ENCODE peak calls at places on chromosome 15, in ten cellular contexts. J, M, E, G, F, N, W, O, Y and Z are unnamed samples.

GRCh38 chr15:75661041-75661778 is 13.5 kb downstream of the SNX33 start:
- DNase-seq in J (peak; percentile 87), M (peak; percentile 84), E (no peak), G (peak; percentile 83), F (peak; percentile 96), N (peak; percentile 59), W (peak; percentile 92), O (no peak), Y (no peak), Z (peak; percentile 97)

GRCh38 chr15:90336705-90337141 is 15.4 kb upstream of the ZNF774 start:
- DNase-seq in J (no peak), M (no peak), E (no peak), G (no peak), F (no peak), N (no peak), W (peak; percentile 73), O (no peak), Y (no peak), Z (peak; percentile 47)

GRCh38 chr15:74619916-74620635 is 4.4 kb downstream of the CLK3 start:
- DNase-seq in J (no peak), M (no peak), E (no peak), G (no peak), F (no peak), N (no peak), W (no peak), O (no peak), Y (no peak), Z (no peak)

GRCh38 chr15:99925661-99926461 is 192.6 kb upstream of the LYSMD4 start:
- DNase-seq in J (peak; percentile 77), M (peak; percentile 65), E (peak; percentile 37), G (peak; percentile 83), F (peak; percentile 88), N (peak; percentile 65), W (peak; percentile 51), O (peak; percentile 58), Y (peak; percentile 35), Z (peak; percentile 85)

GRCh38 chr15:70426065-70426821 is 328.5 kb upstream of the TLE3 start:
- DNase-seq in J (no peak), M (peak; percentile 25), E (no peak), G (no peak), F (no peak), N (no peak), W (no peak), O (no peak), Y (no peak), Z (no peak)

GRCh38 chr15:77610731-77611130 is 22.0 kb downstream of the LINGO1 start:
- DNase-seq in J (no peak), M (no peak), E (no peak), G (no peak), F (no peak), N (no peak), W (no peak), O (no peak), Y (no peak), Z (no peak)

GRCh38 chr15:68517285-68517711 is 61.5 kb upstream of the CORO2B start:
- DNase-seq in J (no peak), M (no peak), E (no peak), G (no peak), F (no peak), N (peak; percentile 46), W (no peak), O (no peak), Y (no peak), Z (no peak)

GRCh38 chr15:80317389-80318169 is 65.6 kb upstream of the CTXND1 start:
- DNase-seq in J (no peak), M (no peak), E (no peak), G (no peak), F (peak; percentile 87), N (no peak), W (no peak), O (no peak), Y (no peak), Z (peak; percentile 69)

GRCh38 chr15:34365073-34365825 is 1.7 kb downstream of the LPCAT4 start:
- DNase-seq in J (no peak), M (no peak), E (no peak), G (no peak), F (no peak), N (peak; percentile 34), W (no peak), O (no peak), Y (no peak), Z (no peak)

GRCh38 chr15:34364041-34364440 is 3.0 kb downstream of the LPCAT4 start:
- DNase-seq in J (no peak), M (no peak), E (no peak), G (no peak), F (no peak), N (no peak), W (no peak), O (no peak), Y (no peak), Z (no peak)

GRCh38 chr15:34367128-34368081 is at the start of gene LPCAT4:
- DNase-seq in J (peak; percentile 92), M (peak; percentile 86), E (peak; percentile 95), G (peak; percentile 94), F (peak; percentile 94), N (peak; percentile 89), W (peak; percentile 95), O (peak; percentile 98), Y (peak; percentile 69), Z (peak; percentile 94)

GRCh38 chr15:34365836-34366235 is 1.2 kb downstream of the LPCAT4 start:
- DNase-seq in J (no peak), M (no peak), E (no peak), G (no peak), F (no peak), N (no peak), W (no peak), O (no peak), Y (no peak), Z (no peak)

DNA sequence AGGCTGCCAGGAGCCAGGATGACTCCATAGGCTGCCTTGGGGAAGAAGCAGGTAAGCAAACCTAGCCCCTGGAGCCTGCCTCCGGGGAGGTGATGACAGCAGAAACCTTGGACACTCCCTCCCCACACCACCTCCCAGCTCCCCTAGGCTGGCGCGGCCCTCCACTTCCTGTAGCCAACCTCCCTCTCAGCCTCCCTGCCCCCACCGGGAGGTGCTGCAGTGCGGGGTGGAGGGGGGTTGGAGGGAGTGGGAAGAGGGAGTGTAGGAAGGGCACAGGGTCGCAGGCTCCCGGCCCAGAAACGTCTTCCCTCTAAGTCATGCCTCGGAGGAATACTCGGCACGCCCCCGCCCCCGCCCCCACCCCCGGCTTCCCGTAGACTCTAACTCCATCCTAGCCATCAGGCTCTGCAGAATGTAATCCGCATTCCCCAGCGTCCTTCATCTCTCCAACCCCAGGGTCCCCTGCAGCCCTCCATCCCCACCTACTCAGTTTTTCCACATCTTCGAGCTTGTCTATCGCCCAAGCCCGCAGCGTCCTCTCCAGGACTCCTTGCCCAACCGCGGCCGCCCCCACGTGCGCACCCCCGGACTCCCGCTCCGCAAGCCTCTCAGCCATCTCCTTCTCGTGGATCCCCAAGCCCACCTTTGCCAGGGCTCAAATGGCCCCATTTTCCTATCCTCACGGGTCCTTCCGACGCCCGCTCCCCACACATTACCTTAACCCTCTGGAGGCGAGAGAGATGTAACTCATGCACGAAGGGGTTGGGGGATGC is 539 bp downstream of the LPCAT4 start:
- DNase-seq in J (peak; percentile 74), M (no peak), E (peak; percentile 72), G (peak; percentile 88), F (peak; percentile 89), N (peak; percentile 93), W (peak; percentile 76), O (peak; percentile 80), Y (no peak), Z (peak; percentile 81)
- TF ChIP-seq POLR2AphosphoS5 in J (peak; percentile 66), M (no peak), E (no peak), G (peak; percentile 71), F (peak; percentile 20), N (peak; percentile 29), W (no peak), O (no peak), Y (peak; percentile 38), Z (no peak)

GRCh38 chr15:101174152-101174920 is 77.5 kb downstream of the CHSY1 start:
- DNase-seq in J (no peak), M (no peak), E (no peak), G (no peak), F (no peak), N (no peak), W (no peak), O (no peak), Y (no peak), Z (no peak)

GRCh38 chr15:101175396-101175795 is 76.5 kb downstream of the CHSY1 start:
- DNase-seq in J (no peak), M (no peak), E (no peak), G (no peak), F (no peak), N (no peak), W (peak; percentile 51), O (no peak), Y (no peak), Z (no peak)

GRCh38 chr15:101179341-101180153 is 72.3 kb downstream of the CHSY1 start:
- DNase-seq in J (no peak), M (no peak), E (no peak), G (no peak), F (no peak), N (no peak), W (no peak), O (no peak), Y (no peak), Z (no peak)

GRCh38 chr15:101178414-101178813 is 73.4 kb downstream of the CHSY1 start:
- DNase-seq in J (no peak), M (no peak), E (no peak), G (no peak), F (no peak), N (no peak), W (no peak), O (no peak), Y (no peak), Z (no peak)

DNA sequence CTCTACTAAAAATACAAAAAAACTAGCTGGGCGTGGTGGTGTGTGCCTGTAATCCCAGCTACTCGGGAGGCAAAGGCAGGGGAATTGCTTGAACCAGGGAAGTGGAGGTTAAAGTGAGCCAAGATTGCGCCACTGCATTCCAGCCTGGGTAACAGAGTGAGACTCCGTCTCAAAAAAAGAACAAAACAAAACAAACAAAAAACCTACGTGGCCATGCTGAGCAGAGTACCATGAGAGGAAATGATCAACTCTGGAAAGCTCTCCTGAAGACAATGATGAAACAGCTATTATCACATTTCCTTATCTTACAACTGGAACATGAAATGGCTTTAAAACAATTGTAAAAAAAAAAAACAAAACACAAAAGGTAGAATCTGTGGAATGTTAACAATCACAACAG is 75.2 kb downstream of the CHSY1 start:
- DNase-seq in J (no peak), M (no peak), E (no peak), G (no peak), F (no peak), N (no peak), W (peak; percentile 40), O (no peak), Y (no peak), Z (no peak)
- H3K36me3 ChIP-seq in J (peaks cover 43% of the 10 kb centered on the region), M (no peaks in the 10 kb centered on the region), E (peaks cover 16% of the 10 kb centered on the region), G (no peaks in the 10 kb centered on the region), F (peaks cover 28% of the 10 kb centered on the region), N (no peaks in the 10 kb centered on the region), W (peaks cover 15% of the 10 kb centered on the region), O (peaks cover 15% of the 10 kb centered on the region), Y (peaks cover 12% of the 10 kb centered on the region), Z (no peaks in the 10 kb centered on the region)

GRCh38 chr15:32669870-32670623 is 28.5 kb downstream of the SCG5 start:
- DNase-seq in J (no peak), M (no peak), E (no peak), G (no peak), F (no peak), N (peak; percentile 47), W (no peak), O (peak; percentile 87), Y (no peak), Z (peak; percentile 72)
- TF ChIP-seq POLR2AphosphoS5 in J (no peak), M (peak; percentile 53), E (no peak), G (peak; percentile 14), F (no peak), N (no peak), W (no peak), O (no peak), Y (no peak), Z (no peak)

GRCh38 chr15:33524274-33524673 is 213.5 kb downstream of the RYR3 start:
- DNase-seq in J (no peak), M (no peak), E (no peak), G (no peak), F (no peak), N (no peak), W (no peak), O (no peak), Y (no peak), Z (no peak)
- H3K36me3 ChIP-seq in J (no peaks in the 10 kb centered on the region), M (no peaks in the 10 kb centered on the region), E (no peaks in the 10 kb centered on the region), G (no peaks in the 10 kb centered on the region), F (no peaks in the 10 kb centered on the region), N (no peaks in the 10 kb centered on the region), W (no peaks in the 10 kb centered on the region), O (no peaks in the 10 kb centered on the region), Y (no peaks in the 10 kb centered on the region), Z (no peaks in the 10 kb centered on the region)